ENCODE peak calls at places on chromosomes 12 and 14, in four cellular contexts. One of them, this sample, is unnamed.

GRCh38 chr12:26633591-26634210 is 199.3 kb downstream of the ITPR2 start:
- DNase-seq in stimulated activated CD4-positive, alpha-beta T cell treated with anti-CD3 and anti-CD28 coated beads, Interleukin-1b, Interleukin-23, amount 100 ng/mL, for 24 hours: no peak
- DNase-seq in occipital lobe: no peak
- DNase-seq in body of pancreas: no peak
- DNase-seq in this sample: no peak

GRCh38 chr12:52804029-52804428 is 8.1 kb upstream of the KRT3 start:
- DNase-seq in stimulated activated CD4-positive, alpha-beta T cell treated with anti-CD3 and anti-CD28 coated beads, Interleukin-1b, Interleukin-23, amount 100 ng/mL, for 24 hours: no peak
- DNase-seq in occipital lobe: no peak
- DNase-seq in body of pancreas: no peak
- DNase-seq in this sample: no peak

GRCh38 chr14:40656301-40656700 is 950.4 kb upstream of the LRFN5 start:
- DNase-seq in stimulated activated CD4-positive, alpha-beta T cell treated with anti-CD3 and anti-CD28 coated beads, Interleukin-1b, Interleukin-23, amount 100 ng/mL, for 24 hours: no peak
- DNase-seq in occipital lobe: no peak
- DNase-seq in body of pancreas: no peak
- DNase-seq in this sample: no peak

GRCh38 chr12:66397574-66397973 is 95.3 kb downstream of the HELB start:
- DNase-seq in stimulated activated CD4-positive, alpha-beta T cell treated with anti-CD3 and anti-CD28 coated beads, Interleukin-1b, Interleukin-23, amount 100 ng/mL, for 24 hours: no peak
- DNase-seq in occipital lobe: no peak
- DNase-seq in body of pancreas: no peak
- DNase-seq in this sample: no peak

GRCh38 chr12:57340104-57340503 is 89.1 kb upstream of the STAC3 start:
- DNase-seq in stimulated activated CD4-positive, alpha-beta T cell treated with anti-CD3 and anti-CD28 coated beads, Interleukin-1b, Interleukin-23, amount 100 ng/mL, for 24 hours: no peak
- DNase-seq in occipital lobe: peak
- DNase-seq in body of pancreas: peak
- DNase-seq in this sample: peak

GRCh38 chr12:129659927-129660326 is 243.9 kb downstream of the TMEM132D start:
- DNase-seq in stimulated activated CD4-positive, alpha-beta T cell treated with anti-CD3 and anti-CD28 coated beads, Interleukin-1b, Interleukin-23, amount 100 ng/mL, for 24 hours: no peak
- DNase-seq in occipital lobe: no peak
- DNase-seq in body of pancreas: no peak
- DNase-seq in this sample: no peak

GRCh38 chr12:131091413-131091975 is 137.8 kb downstream of the ADGRD1 start:
- DNase-seq in stimulated activated CD4-positive, alpha-beta T cell treated with anti-CD3 and anti-CD28 coated beads, Interleukin-1b, Interleukin-23, amount 100 ng/mL, for 24 hours: no peak
- DNase-seq in occipital lobe: peak
- DNase-seq in body of pancreas: no peak
- DNase-seq in this sample: peak

GRCh38 chr14:53542692-53543091 is 389.6 kb upstream of the DDHD1 start:
- DNase-seq in stimulated activated CD4-positive, alpha-beta T cell treated with anti-CD3 and anti-CD28 coated beads, Interleukin-1b, Interleukin-23, amount 100 ng/mL, for 24 hours: no peak
- DNase-seq in occipital lobe: no peak
- DNase-seq in body of pancreas: peak
- DNase-seq in this sample: no peak

GRCh38 chr14:105836160-105836559 is 309.8 kb downstream of the TMEM121 start:
- DNase-seq in stimulated activated CD4-positive, alpha-beta T cell treated with anti-CD3 and anti-CD28 coated beads, Interleukin-1b, Interleukin-23, amount 100 ng/mL, for 24 hours: no peak
- DNase-seq in occipital lobe: no peak
- DNase-seq in body of pancreas: no peak
- DNase-seq in this sample: no peak

GRCh38 chr12:100163416-100164152 is 20.9 kb upstream of the BLTP3B start:
- DNase-seq in stimulated activated CD4-positive, alpha-beta T cell treated with anti-CD3 and anti-CD28 coated beads, Interleukin-1b, Interleukin-23, amount 100 ng/mL, for 24 hours: peak
- DNase-seq in occipital lobe: peak
- DNase-seq in body of pancreas: peak
- DNase-seq in this sample: peak

GRCh38 chr14:56648508-56649301 is 69.1 kb downstream of the TMEM260 start:
- DNase-seq in stimulated activated CD4-positive, alpha-beta T cell treated with anti-CD3 and anti-CD28 coated beads, Interleukin-1b, Interleukin-23, amount 100 ng/mL, for 24 hours: no peak
- DNase-seq in occipital lobe: no peak
- DNase-seq in body of pancreas: no peak
- DNase-seq in this sample: no peak